ENCODE peak calls at places on chromosome 19, in seven cellular contexts. G, E, Z, U, V, O and P are unnamed samples. For H3K4me1, the result is how much of the 10 kb centered on the place peaks cover.

GRCh38 chr19:18422530-18423191 is 3.5 kb downstream of the SSBP4 start:
- DNase-seq in G (no peak), E (no peak), Z (no peak), U (no peak), V (no peak), O (no peak), P (no peak)

GRCh38 chr19:13044160-13044853 is 49.0 kb downstream of the NFIX start:
- DNase-seq in G (peak), E (peak), Z (peak), U (no peak), V (no peak), O (no peak), P (no peak)

GRCh38 chr19:32651729-32652140 is 23.2 kb downstream of the ANKRD27 start:
- DNase-seq in G (no peak), E (no peak), Z (no peak), U (no peak), V (no peak), O (no peak), P (peak)

GRCh38 chr19:13850910-13851753 is 25.8 kb upstream of the NANOS3 start:
- DNase-seq in G (peak), E (no peak), Z (peak), U (no peak), V (no peak), O (peak), P (peak)

GRCh38 chr19:48768989-48769713 is 13.8 kb downstream of the FGF21 start:
- DNase-seq in G (no peak), E (no peak), Z (no peak), U (no peak), V (no peak), O (peak), P (no peak)

GRCh38 chr19:28941833-28942232 is 271.1 kb downstream of the UQCRFS1 start:
- DNase-seq in G (no peak), E (no peak), Z (no peak), U (no peak), V (peak), O (no peak), P (no peak)

GRCh38 chr19:28998974-28999373 is 214.0 kb downstream of the UQCRFS1 start:
- DNase-seq in G (no peak), E (no peak), Z (no peak), U (no peak), V (no peak), O (no peak), P (no peak)

GRCh38 chr19:14530005-14530348 is 583 bp downstream of the TECR start:
- DNase-seq in G (no peak), E (no peak), Z (no peak), U (no peak), V (peak), O (no peak), P (no peak)

GRCh38 chr19:12676384-12676792 is 5.3 kb downstream of the DHPS start:
- DNase-seq in G (peak), E (peak), Z (peak), U (peak), V (peak), O (peak), P (peak)

GRCh38 chr19:46069841-46070341 is 29.1 kb upstream of the IGFL4 start:
- DNase-seq in G (peak), E (no peak), Z (peak), U (no peak), V (no peak), O (no peak), P (no peak)

GRCh38 chr19:38889803-38890202 is 9.6 kb downstream of the SIRT2 start:
- DNase-seq in G (no peak), E (no peak), Z (no peak), U (no peak), V (no peak), O (no peak), P (no peak)

GRCh38 chr19:23913931-23914330 is 755 bp upstream of the ZNF726 start:
- DNase-seq in G (no peak), E (no peak), Z (no peak), U (no peak), V (no peak), O (no peak), P (no peak)

GRCh38 chr19:12796146-12797071 is 5.1 kb downstream of the JUNB start:
- DNase-seq in G (peak), E (peak), Z (no peak), U (no peak), V (peak), O (peak), P (peak)

GRCh38 chr19:6272411-6272791 is 7.4 kb downstream of the MLLT1 start:
- DNase-seq in G (no peak), E (no peak), Z (no peak), U (no peak), V (no peak), O (no peak), P (no peak)

DNA sequence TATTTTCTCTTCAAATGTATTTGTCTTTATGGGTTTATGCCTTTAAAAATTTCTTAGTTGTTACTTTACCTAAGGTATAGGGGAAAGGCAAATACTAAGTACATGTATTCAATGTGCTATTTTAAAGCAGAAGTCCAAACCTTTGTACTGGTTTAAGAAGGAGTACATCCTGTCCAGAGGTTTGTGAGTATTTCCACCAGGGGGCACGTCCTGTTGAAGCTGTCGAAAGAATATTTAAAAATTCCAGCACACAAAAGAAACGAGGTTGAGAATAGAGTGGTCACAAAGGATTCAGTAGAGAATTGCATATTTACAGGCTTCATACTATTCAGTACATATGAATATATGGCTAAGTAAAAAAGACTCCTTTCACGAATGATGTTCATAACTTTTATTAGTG is 59.8 kb downstream of the URI1 start:
- DNase-seq in G (no peak), E (no peak), Z (no peak), U (no peak), V (no peak), O (no peak), P (no peak)
- TF ChIP-seq CTCF in G (no peak), E (no peak), Z (peak), U (peak), V (no peak), O (no peak), P (no peak)

GRCh38 chr19:35429698-35430097 is 18.4 kb upstream of the FFAR2 start:
- DNase-seq in G (no peak), E (no peak), Z (no peak), U (no peak), V (no peak), O (no peak), P (no peak)
- H3K4me1 ChIP-seq in G (under half), E (under half), Z (under half), U (under half), V (under half), O (under half), P (under half)

GRCh38 chr19:2309734-2310362 is 1.9 kb upstream of the LINGO3 start:
- DNase-seq in G (no peak), E (no peak), Z (no peak), U (no peak), V (peak), O (peak), P (no peak)
- TF ChIP-seq CTCF in G (no peak), E (no peak), Z (no peak), U (no peak), V (no peak), O (no peak), P (no peak)

DNA sequence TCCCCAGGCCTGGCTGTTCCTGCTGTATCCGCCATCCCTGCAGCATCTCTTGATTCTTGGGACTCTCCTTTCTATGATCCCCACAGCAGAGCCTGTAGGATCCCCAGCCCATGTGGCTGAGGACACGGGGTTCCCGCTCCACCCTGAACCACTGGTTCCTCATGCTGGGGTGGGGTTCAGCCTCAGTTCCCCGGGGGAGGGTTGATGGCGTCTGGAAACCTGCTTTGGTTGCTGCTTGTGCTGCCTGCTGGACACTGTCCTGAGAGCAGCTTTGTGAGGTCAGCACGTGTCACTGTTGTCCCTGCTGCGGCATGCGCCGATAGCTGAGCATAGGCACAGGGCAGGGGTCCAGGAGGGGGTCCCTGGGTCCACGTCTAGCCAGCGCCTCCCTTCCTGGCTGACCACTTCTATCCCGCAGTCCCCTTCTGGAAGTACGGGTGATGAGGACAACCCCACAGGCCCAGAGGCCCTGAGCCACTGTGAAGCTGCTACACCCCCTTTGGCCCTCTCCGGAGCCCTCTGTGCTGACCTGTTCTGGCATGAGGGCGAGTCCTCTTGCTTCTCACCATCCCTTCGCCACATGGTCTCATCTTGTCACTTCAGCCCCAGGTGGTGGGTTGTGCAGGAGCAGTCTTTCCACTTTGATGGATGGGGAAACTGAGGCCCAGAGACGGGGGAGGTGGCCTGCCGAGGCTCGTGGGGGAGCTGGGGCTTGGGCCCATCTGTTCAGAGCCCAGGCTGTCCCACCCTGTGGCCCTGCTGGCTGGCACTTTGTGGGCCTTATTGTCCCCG is 5.5 kb downstream of the EPN1 start:
- DNase-seq in G (no peak), E (no peak), Z (no peak), U (no peak), V (peak), O (no peak), P (no peak)
- H3K4me1 ChIP-seq in G (under half), E (under half), Z (under half), U (under half), V (half or more), O (half or more), P (under half)

GRCh38 chr19:5194641-5195040 is 146.0 kb downstream of the PTPRS start:
- DNase-seq in G (no peak), E (no peak), Z (no peak), U (no peak), V (no peak), O (no peak), P (no peak)

GRCh38 chr19:5191091-5191490 is 149.5 kb downstream of the PTPRS start:
- DNase-seq in G (no peak), E (no peak), Z (no peak), U (no peak), V (no peak), O (no peak), P (no peak)

GRCh38 chr19:5196832-5197231 is 143.8 kb downstream of the PTPRS start:
- DNase-seq in G (no peak), E (no peak), Z (no peak), U (no peak), V (no peak), O (no peak), P (no peak)

GRCh38 chr19:5192568-5192967 is 148.0 kb downstream of the PTPRS start:
- DNase-seq in G (no peak), E (no peak), Z (no peak), U (no peak), V (no peak), O (no peak), P (no peak)

GRCh38 chr19:5193192-5193591 is 147.4 kb downstream of the PTPRS start:
- DNase-seq in G (no peak), E (no peak), Z (no peak), U (no peak), V (no peak), O (no peak), P (no peak)
- TF ChIP-seq CTCF in G (no peak), E (no peak), Z (no peak), U (no peak), V (no peak), O (no peak), P (no peak)

GRCh38 chr19:3534375-3535234 is 4.4 kb upstream of the TEKTIP1 start:
- DNase-seq in G (no peak), E (no peak), Z (no peak), U (no peak), V (no peak), O (no peak), P (no peak)

GRCh38 chr19:3533020-3533408 is 6.0 kb upstream of the TEKTIP1 start:
- DNase-seq in G (no peak), E (no peak), Z (no peak), U (no peak), V (no peak), O (no peak), P (no peak)

GRCh38 chr19:3532154-3533019 is 6.6 kb upstream of the TEKTIP1 start:
- DNase-seq in G (no peak), E (no peak), Z (no peak), U (no peak), V (no peak), O (no peak), P (no peak)

GRCh38 chr19:3535235-3535921 is 3.6 kb upstream of the TEKTIP1 start:
- DNase-seq in G (no peak), E (no peak), Z (no peak), U (no peak), V (no peak), O (no peak), P (no peak)

DNA sequence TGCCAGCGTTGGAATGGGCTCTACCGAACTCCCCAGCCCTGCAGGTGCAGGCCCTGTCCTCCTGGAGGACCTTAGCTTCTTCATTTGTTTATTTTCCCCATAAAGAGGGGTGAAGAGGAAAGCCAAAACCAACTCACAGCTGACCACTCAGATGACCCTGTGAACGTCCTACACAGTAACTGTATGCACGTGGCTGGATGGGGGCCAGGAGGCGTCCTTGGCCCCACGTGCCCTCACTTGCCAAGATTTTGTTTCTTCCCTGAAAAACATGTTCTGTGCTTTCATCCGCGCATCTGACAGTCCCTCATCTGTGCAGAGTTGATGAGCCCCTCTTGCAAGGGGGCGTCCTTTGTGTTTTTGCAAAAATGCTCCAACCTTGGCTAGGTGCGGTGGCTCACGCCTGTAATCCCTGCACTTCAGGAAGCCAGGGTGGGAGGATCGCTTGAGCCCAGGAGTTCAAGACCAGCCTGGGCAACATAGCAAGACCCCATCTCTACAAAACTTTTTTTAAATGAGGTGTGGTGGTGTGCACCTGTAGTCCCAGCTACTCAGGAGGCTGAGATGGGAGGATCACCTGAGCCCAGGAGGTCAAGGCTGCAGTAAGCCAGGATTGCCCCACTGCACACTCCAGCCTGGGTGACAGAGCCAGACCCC is 5.3 kb upstream of the TEKTIP1 start:
- DNase-seq in G (no peak), E (no peak), Z (no peak), U (no peak), V (peak), O (no peak), P (no peak)
- H3K4me1 ChIP-seq in G (under half), E (under half), Z (under half), U (under half), V (under half), O (under half), P (under half)